ENCODE peak calls at places on chromosome 2, in seven cellular contexts. Q is cardiac muscle cell, G is spleen, F is heart right ventricle, U is suprapubic skin, A is fibroblast of pulmonary artery, S is IMR-90. W is an unnamed sample.

GRCh38 chr2:191311627-191312026 is 66.4 kb downstream of the MYO1B start:
- DNase-seq in F (no peak), S (peak), U (no peak), Q (peak), A (peak), G (no peak), W (no peak)

GRCh38 chr2:26011990-26012856 is 21.7 kb upstream of the RAB10 start:
- DNase-seq in A (peak), U (peak), F (peak), S (peak), Q (peak), G (no peak), W (peak)

GRCh38 chr2:239876948-239877289 is 148.2 kb downstream of the NDUFA10 start:
- DNase-seq in G (no peak), U (no peak), F (no peak), Q (no peak), A (no peak), S (no peak), W (no peak)

GRCh38 chr2:130724455-130724854 is 4.4 kb upstream of the GPR148 start:
- DNase-seq in G (no peak), U (no peak), F (no peak), S (no peak), A (no peak), Q (no peak), W (no peak)

GRCh38 chr2:119753041-119753929 is 6.4 kb upstream of the PTPN4 start:
- DNase-seq in S (peak), U (no peak), Q (peak), G (no peak), A (peak), F (no peak), W (peak)

GRCh38 chr2:199705538-199705937 is 145.5 kb downstream of the FTCDNL1 start:
- DNase-seq in Q (no peak), F (no peak), G (no peak), S (no peak), A (no peak), U (no peak), W (no peak)

GRCh38 chr2:58866040-58866439 is 624.9 kb upstream of the FANCL start:
- DNase-seq in G (no peak), Q (no peak), F (no peak), S (no peak), A (no peak), U (no peak), W (no peak)

GRCh38 chr2:160555420-160555819 is 61.8 kb upstream of the RBMS1 start:
- DNase-seq in U (no peak), A (no peak), S (no peak), F (no peak), G (no peak), Q (no peak), W (no peak)

GRCh38 chr2:201909961-201910361 is 103.6 kb downstream of the CDK15 start:
- DNase-seq in A (peak), Q (peak), U (no peak), G (no peak), S (peak), F (no peak), W (no peak)

GRCh38 chr2:54402350-54402749 is 53.8 kb upstream of the SPTBN1 start:
- DNase-seq in S (peak), Q (peak), U (no peak), G (no peak), A (peak), F (peak), W (peak)

GRCh38 chr2:241905716-241906376 is 36.3 kb downstream of the RTP5 start:
- DNase-seq in U (peak), S (no peak), Q (no peak), A (no peak), G (peak), F (no peak), W (peak)

GRCh38 chr2:55824554-55825096 is 99.0 kb downstream of the EFEMP1 start:
- DNase-seq in G (no peak), U (no peak), F (no peak), Q (no peak), A (no peak), S (no peak), W (no peak)

GRCh38 chr2:20356042-20356441 is 5.4 kb upstream of the PUM2 start:
- DNase-seq in F (no peak), S (peak), Q (peak), A (peak), U (no peak), G (no peak), W (no peak)

GRCh38 chr2:147441140-147441539 is 403.7 kb upstream of the ACVR2A start:
- DNase-seq in G (no peak), A (no peak), S (no peak), U (no peak), Q (no peak), F (no peak), W (no peak)

GRCh38 chr2:26326514-26326913 is 19.4 kb upstream of the SELENOI start:
- DNase-seq in U (no peak), G (no peak), S (no peak), F (no peak), A (no peak), Q (no peak), W (no peak)

GRCh38 chr2:216545359-216545758 is 46.7 kb downstream of the RPL37A start:
- DNase-seq in F (no peak), S (peak), Q (peak), U (no peak), A (no peak), G (no peak), W (no peak)

GRCh38 chr2:2791031-2791430 is 460.0 kb upstream of the MYT1L start:
- DNase-seq in A (no peak), S (no peak), G (no peak), Q (no peak), F (no peak), U (no peak), W (no peak)

GRCh38 chr2:109205447-109205846 is 76.4 kb downstream of the SH3RF3 start:
- DNase-seq in S (no peak), U (no peak), G (no peak), A (no peak), F (no peak), Q (no peak), W (no peak)

GRCh38 chr2:191959209-191959608 is 112.3 kb upstream of the CAVIN2 start:
- DNase-seq in S (no peak), Q (peak), A (peak), U (no peak), F (no peak), G (no peak), W (no peak)

GRCh38 chr2:198072655-198073054 is 268.3 kb downstream of the PLCL1 start:
- DNase-seq in U (no peak), S (no peak), A (no peak), G (no peak), Q (no peak), F (no peak), W (no peak)

GRCh38 chr2:213085538-213085937 is 65.9 kb downstream of the IKZF2 start:
- DNase-seq in S (no peak), A (no peak), G (no peak), U (no peak), F (no peak), Q (no peak), W (no peak)

GRCh38 chr2:165064743-165065142 is 109.4 kb upstream of the SLC38A11 start:
- DNase-seq in S (no peak), U (no peak), G (no peak), Q (no peak), F (no peak), A (no peak), W (no peak)

GRCh38 chr2:63300835-63301234 is 250.2 kb downstream of the OTX1 start:
- DNase-seq in Q (no peak), A (no peak), S (no peak), U (no peak), F (no peak), G (no peak), W (no peak)

GRCh38 chr2:2180446-2180845 is 150.6 kb downstream of the MYT1L start:
- DNase-seq in Q (no peak), S (no peak), F (no peak), G (no peak), A (no peak), U (no peak), W (no peak)

GRCh38 chr2:123451517-123451916 is 573.6 kb upstream of the CNTNAP5 start:
- DNase-seq in Q (peak), F (no peak), U (no peak), G (no peak), A (peak), S (no peak), W (no peak)

GRCh38 chr2:45024600-45025291 is 15.5 kb upstream of the SIX2 start:
- DNase-seq in U (no peak), F (no peak), S (peak), G (no peak), Q (peak), A (peak), W (peak)

GRCh38 chr2:37201766-37202165 is 5.5 kb downstream of the CEBPZOS start:
- DNase-seq in A (no peak), F (no peak), S (peak), U (no peak), G (no peak), Q (no peak), W (no peak)

GRCh38 chr2:170525566-170525900 is 189.6 kb upstream of the SP5 start:
- DNase-seq in U (peak), Q (peak), S (peak), G (no peak), F (peak), A (peak), W (peak)

GRCh38 chr2:28960401-28960800 is 20.7 kb upstream of the TOGARAM2 start:
- DNase-seq in S (no peak), Q (no peak), U (no peak), G (no peak), F (no peak), A (no peak), W (no peak)

GRCh38 chr2:84492571-84492970 is 23.7 kb upstream of the DNAH6 start:
- DNase-seq in S (peak), Q (no peak), F (no peak), A (no peak), U (no peak), G (no peak), W (no peak)
- TF ChIP-seq CTCF in S (peak), Q (no peak), F (no peak), A (peak), U (no peak), G (no peak), W (no peak)

GRCh38 chr2:105574796-105575344 is 169.8 kb upstream of the NCK2 start:
- DNase-seq in S (no peak), Q (no peak), F (no peak), G (no peak), A (no peak), U (no peak), W (no peak)

GRCh38 chr2:105577762-105578161 is 166.9 kb upstream of the NCK2 start:
- DNase-seq in A (no peak), F (no peak), S (no peak), G (no peak), U (no peak), Q (no peak), W (no peak)

GRCh38 chr2:105576440-105577241 is 168.1 kb upstream of the NCK2 start:
- DNase-seq in S (peak), A (peak), U (no peak), Q (peak), G (no peak), F (peak), W (no peak)

GRCh38 chr2:105575626-105576025 is 169.1 kb upstream of the NCK2 start:
- DNase-seq in U (no peak), S (no peak), A (no peak), Q (no peak), G (no peak), F (no peak), W (no peak)

DNA sequence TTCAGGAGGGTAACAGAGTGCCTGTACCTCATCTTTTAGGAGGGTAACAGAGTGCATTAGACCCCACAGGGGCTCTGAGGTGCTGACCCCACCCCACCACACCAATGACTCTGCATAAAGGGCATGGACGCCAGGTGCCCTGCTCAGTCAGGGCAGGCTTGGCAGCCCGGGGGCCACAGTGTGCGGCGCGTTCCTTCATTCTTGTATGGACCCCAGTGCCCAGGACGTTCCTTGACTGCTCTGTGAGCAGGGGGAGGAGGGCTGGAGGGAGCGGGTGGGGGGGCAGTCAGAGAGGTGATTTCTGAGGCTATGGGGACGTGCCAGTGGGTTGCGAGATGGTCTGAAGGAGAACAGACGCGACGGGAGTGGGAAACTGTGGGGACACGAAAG is 168.7 kb upstream of the NCK2 start:
- DNase-seq in F (no peak), A (no peak), S (no peak), U (no peak), Q (no peak), G (no peak), W (no peak)
- H3K4me3 ChIP-seq in F (no peak), A (no peak), S (no peak), U (no peak), Q (no peak), G (no peak), W (no peak)

GRCh38 chr2:174412256-174412655 is 16.7 kb downstream of the SCRN3 start:
- DNase-seq in G (no peak), U (no peak), F (no peak), S (no peak), A (no peak), Q (no peak), W (no peak)
- TF ChIP-seq CTCF in G (no peak), U (no peak), F (no peak), S (no peak), A (no peak), Q (no peak), W (no peak)

DNA sequence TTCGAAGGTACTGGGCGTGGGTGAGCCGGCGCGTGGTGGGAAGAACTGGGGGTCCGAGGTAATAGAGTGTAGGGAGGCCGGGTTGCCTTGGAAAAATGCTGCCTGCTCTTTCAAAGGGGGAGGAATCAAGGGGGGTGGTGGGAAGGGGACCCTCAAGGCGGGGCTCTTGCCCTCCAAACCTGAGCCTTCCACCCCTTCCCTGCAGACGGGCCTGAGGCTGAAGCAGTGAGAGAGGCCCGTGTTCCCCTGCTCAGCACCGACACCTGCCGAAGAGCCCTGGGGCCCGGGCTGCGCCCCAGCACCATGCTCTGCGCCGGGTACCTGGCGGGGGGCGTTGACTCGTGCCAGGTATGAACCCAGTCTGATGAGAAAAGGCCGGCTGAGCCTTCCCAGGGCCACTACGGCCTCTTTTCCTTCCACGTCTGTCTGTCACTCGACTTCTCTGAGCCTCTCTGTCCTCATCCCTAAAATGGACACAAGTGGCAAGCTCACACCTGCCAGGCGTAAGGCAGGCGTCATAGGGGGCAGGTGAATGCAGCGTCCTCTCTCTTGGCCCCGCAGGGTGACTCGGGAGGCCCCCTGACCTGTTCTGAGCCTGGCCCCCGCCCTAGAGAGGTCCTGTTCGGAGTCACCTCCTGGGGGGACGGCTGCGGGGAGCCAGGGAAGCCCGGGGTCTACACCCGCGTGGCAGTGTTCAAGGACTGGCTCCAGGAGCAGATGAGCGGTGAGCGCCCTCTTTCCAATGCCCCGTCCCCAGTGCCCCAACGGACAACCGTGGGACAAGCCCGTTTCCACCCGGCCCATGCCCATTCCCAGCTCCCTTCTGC is 2.9 kb downstream of the PRSS56 start:
- DNase-seq in Q (no peak), A (no peak), G (no peak), S (no peak), F (no peak), U (no peak), W (no peak)
- H3K4me3 ChIP-seq in Q (peak), A (no peak), G (no peak), S (no peak), F (peak), U (peak), W (no peak)

W was measured in body of pancreas.